ENCODE peak calls at places on chromosome 20, in four cellular contexts. One of them, this sample, is unnamed.

GRCh38 chr20:10716855-10717254 is 43.1 kb upstream of the JAG1 start:
- DNase-seq in fibroblast of pulmonary artery: peak; percentile 39
- DNase-seq in NCI-H146: peak; percentile 50
- DNase-seq in HS-5: no peak
- DNase-seq in this sample: no peak

GRCh38 chr20:63106108-63106764 is 99.5 kb upstream of the BHLHE23 start:
- DNase-seq in fibroblast of pulmonary artery: no peak
- DNase-seq in NCI-H146: no peak
- DNase-seq in HS-5: no peak
- DNase-seq in this sample: no peak

GRCh38 chr20:57716202-57716601 is 6.4 kb upstream of the PMEPA1 start:
- DNase-seq in fibroblast of pulmonary artery: peak; percentile 34
- DNase-seq in NCI-H146: no peak
- DNase-seq in HS-5: peak; percentile 38
- DNase-seq in this sample: no peak

GRCh38 chr20:38060536-38060935 is 27.0 kb downstream of the RPRD1B start:
- DNase-seq in fibroblast of pulmonary artery: peak; percentile 37
- DNase-seq in NCI-H146: no peak
- DNase-seq in HS-5: no peak
- DNase-seq in this sample: no peak

GRCh38 chr20:50680106-50680960 is 11.0 kb downstream of the RIPOR3 start:
- DNase-seq in fibroblast of pulmonary artery: no peak
- DNase-seq in NCI-H146: no peak
- DNase-seq in HS-5: no peak
- DNase-seq in this sample: no peak

GRCh38 chr20:46324960-46325703 is 16.8 kb upstream of the CDH22 start:
- DNase-seq in fibroblast of pulmonary artery: peak; percentile 43
- DNase-seq in NCI-H146: peak; percentile 50
- DNase-seq in HS-5: no peak
- DNase-seq in this sample: peak; percentile 87

GRCh38 chr20:57713951-57714350 is 4.1 kb upstream of the PMEPA1 start:
- DNase-seq in fibroblast of pulmonary artery: no peak
- DNase-seq in NCI-H146: no peak
- DNase-seq in HS-5: no peak
- DNase-seq in this sample: no peak

GRCh38 chr20:21323640-21324039 is 20.5 kb downstream of the XRN2 start:
- DNase-seq in fibroblast of pulmonary artery: peak; percentile 91
- DNase-seq in NCI-H146: no peak
- DNase-seq in HS-5: peak; percentile 50
- DNase-seq in this sample: no peak

GRCh38 chr20:973785-974194 is 28.3 kb downstream of the RSPO4 start:
- DNase-seq in fibroblast of pulmonary artery: peak; percentile 42
- DNase-seq in NCI-H146: peak; percentile 23
- DNase-seq in HS-5: no peak
- DNase-seq in this sample: peak; percentile 44

GRCh38 chr20:23111307-23111943 is 25.3 kb upstream of the CD93 start:
- DNase-seq in fibroblast of pulmonary artery: no peak
- DNase-seq in NCI-H146: peak; percentile 98
- DNase-seq in HS-5: no peak
- DNase-seq in this sample: no peak

GRCh38 chr20:50676888-50677287 is 14.5 kb downstream of the RIPOR3 start:
- DNase-seq in fibroblast of pulmonary artery: no peak
- DNase-seq in NCI-H146: no peak
- DNase-seq in HS-5: no peak
- DNase-seq in this sample: no peak

This sample was measured in NCI-H82.